ENCODE peak calls at places on chromosomes 16 and 17, in four cellular contexts. C is MM.1S, T is ascending aorta, H is tibial nerve. U is an unnamed sample.
A peak's percentile ranks its signal among the peaks of the same experiment; 100 is the strongest.

GRCh38 chr17:66399441-66399840 is 97.0 kb downstream of the PRKCA start:
- DNase-seq in H (no peak), T (no peak), C (peak; percentile 66), U (no peak)

GRCh38 chr16:25141648-25142047 is 30.1 kb downstream of the LCMT1 start:
- DNase-seq in T (no peak), H (no peak), C (no peak), U (no peak)

GRCh38 chr16:19284207-19284606 is 1.3 kb upstream of the CLEC19A start:
- DNase-seq in C (no peak), H (no peak), T (peak; percentile 17), U (no peak)

GRCh38 chr17:7887482-7888183 is 956 bp upstream of the CHD3 start:
- DNase-seq in H (peak; percentile 89), T (peak; percentile 65), C (peak; percentile 25), U (peak; percentile 92)

GRCh38 chr16:80466024-80466986 is 74.5 kb upstream of the DYNLRB2 start:
- DNase-seq in H (peak; percentile 79), T (no peak), C (peak; percentile 56), U (no peak)

GRCh38 chr17:37124074-37124824 is 175.5 kb downstream of the AATF start:
- DNase-seq in H (no peak), T (no peak), C (no peak), U (no peak)

GRCh38 chr16:83117810-83118209 is 491.0 kb downstream of the CDH13 start:
- DNase-seq in H (no peak), C (no peak), T (no peak), U (no peak)

GRCh38 chr17:48577330-48577945 is 712 bp downstream of the HOXB4 start:
- DNase-seq in C (no peak), T (no peak), H (no peak), U (no peak)

GRCh38 chr17:34451313-34451712 is 88.3 kb upstream of the CCL1 start:
- DNase-seq in H (no peak), C (no peak), T (no peak), U (no peak)

GRCh38 chr16:84302111-84302954 is 7.7 kb downstream of the WFDC1 start:
- DNase-seq in T (no peak), H (no peak), C (no peak), U (no peak)

GRCh38 chr17:72340836-72341235 is 220.0 kb downstream of the SOX9 start:
- DNase-seq in C (no peak), T (no peak), H (no peak), U (no peak)

GRCh38 chr16:12062343-12063003 is 85.9 kb downstream of the SNX29 start:
- DNase-seq in H (peak; percentile 82), C (no peak), T (peak; percentile 89), U (peak; percentile 93)

GRCh38 chr16:10984509-10984908 is 40.1 kb downstream of the CLEC16A start:
- DNase-seq in T (no peak), H (no peak), C (peak; percentile 87), U (no peak)

GRCh38 chr16:20401066-20401465 is 3.5 kb downstream of the PDILT start:
- DNase-seq in C (no peak), H (no peak), T (no peak), U (no peak)

GRCh38 chr16:14036869-14037268 is 34.2 kb upstream of the MRTFB start:
- DNase-seq in C (no peak), H (no peak), T (no peak), U (no peak)

GRCh38 chr17:12438813-12439586 is 226.7 kb upstream of the MYOCD start:
- DNase-seq in T (no peak), C (no peak), H (no peak), U (no peak)

GRCh38 chr17:49223517-49224197 is 6.9 kb downstream of the PHOSPHO1 start:
- DNase-seq in T (no peak), H (peak; percentile 58), C (peak; percentile 42), U (no peak)

GRCh38 chr17:75404223-75404738 is 1.2 kb downstream of the GRB2 start:
- DNase-seq in H (peak; percentile 59), C (peak; percentile 68), T (no peak), U (peak; percentile 75)

GRCh38 chr17:45093444-45094110 is 32.5 kb downstream of the NMT1 start:
- DNase-seq in T (no peak), C (no peak), H (peak; percentile 65), U (no peak)

GRCh38 chr16:19659554-19659953 is 58.5 kb downstream of the KNOP1 start:
- DNase-seq in C (no peak), H (no peak), T (no peak), U (no peak)

GRCh38 chr17:46894476-46895151 is 28.3 kb upstream of the GOSR2 start:
- DNase-seq in C (no peak), H (no peak), T (no peak), U (no peak)

GRCh38 chr17:44792276-44792675 is 33.5 kb downstream of the ADAM11 start:
- DNase-seq in T (no peak), H (no peak), C (no peak), U (peak; percentile 17)

GRCh38 chr17:37844158-37844976 is 79.8 kb upstream of the TBC1D3K start:
- DNase-seq in C (peak; percentile 51), H (peak; percentile 23), T (peak; percentile 18), U (peak; percentile 67)

GRCh38 chr16:50593410-50594139 is 45.4 kb downstream of the NKD1 start:
- DNase-seq in H (no peak), T (no peak), C (no peak), U (no peak)

GRCh38 chr17:46915596-46915995 is 7.4 kb upstream of the GOSR2 start:
- DNase-seq in C (no peak), H (no peak), T (no peak), U (no peak)

GRCh38 chr16:8109510-8110369 is 480.6 kb downstream of the TMEM114 start:
- DNase-seq in H (no peak), T (no peak), C (no peak), U (no peak)

DNA sequence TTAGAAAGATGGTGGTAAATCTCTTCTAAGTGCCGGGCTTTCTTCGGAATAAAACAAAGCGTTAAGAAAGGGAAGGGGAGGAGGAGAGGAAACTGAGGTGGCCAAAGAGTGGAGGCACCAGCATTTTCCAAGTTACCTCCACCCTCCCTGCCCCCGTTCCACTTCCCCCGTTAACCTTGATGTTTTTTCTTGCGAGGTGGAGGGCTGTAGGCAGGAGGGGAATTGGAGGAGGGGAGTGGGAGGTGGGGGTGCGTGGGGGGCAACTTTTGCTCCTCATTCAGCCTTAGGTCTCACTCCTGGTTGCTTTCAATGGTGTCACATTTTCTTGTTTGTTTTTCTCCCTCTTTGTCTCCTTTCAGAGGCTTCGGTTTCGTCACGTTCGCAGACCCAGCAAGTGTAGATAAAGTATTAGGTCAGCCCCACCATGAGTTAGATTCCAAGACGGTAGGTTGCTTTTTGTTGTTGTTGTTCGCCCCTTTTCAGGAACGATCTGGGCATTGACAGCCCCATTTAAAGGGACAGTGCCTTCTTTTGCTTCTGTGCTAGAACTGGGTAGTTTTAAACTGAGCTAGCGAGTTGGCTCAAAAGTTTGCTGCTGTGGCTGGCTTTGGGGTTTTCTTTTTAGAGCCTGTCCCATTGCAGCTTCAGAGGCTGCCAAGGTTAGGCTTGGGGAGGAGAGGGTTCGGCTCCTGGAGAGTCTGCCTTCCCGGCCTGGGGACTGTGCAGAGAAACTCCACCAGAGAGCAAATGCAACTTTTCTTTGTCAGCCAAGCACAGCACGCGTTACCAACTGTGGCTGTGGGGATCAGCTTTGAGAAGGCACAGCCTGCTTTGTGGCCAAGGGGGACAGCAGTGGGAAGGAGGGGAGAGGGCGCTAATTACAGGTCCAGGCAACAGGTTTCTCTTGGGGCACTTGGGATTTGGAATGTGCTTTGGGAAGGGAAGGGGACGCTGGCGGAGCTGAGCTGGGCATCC is 1.9 kb downstream of the MSI2 start:
- DNase-seq in H (no peak), C (no peak), T (no peak), U (no peak)
- H3K27ac ChIP-seq in H (peak overlapping the region; percentile 23), C (peak overlapping the region; percentile 40), T (peak overlapping the region; percentile 1), U (peak overlapping the region; percentile 2)

GRCh38 chr16:58129097-58129936 is at the start of gene CFAP20:
- DNase-seq in T (peak; percentile 94), H (peak; percentile 97), C (peak; percentile 100), U (peak; percentile 99)
- TF ChIP-seq CTCF in T (no peak), H (peak; percentile 37), C (no peak), U (no peak)

DNA sequence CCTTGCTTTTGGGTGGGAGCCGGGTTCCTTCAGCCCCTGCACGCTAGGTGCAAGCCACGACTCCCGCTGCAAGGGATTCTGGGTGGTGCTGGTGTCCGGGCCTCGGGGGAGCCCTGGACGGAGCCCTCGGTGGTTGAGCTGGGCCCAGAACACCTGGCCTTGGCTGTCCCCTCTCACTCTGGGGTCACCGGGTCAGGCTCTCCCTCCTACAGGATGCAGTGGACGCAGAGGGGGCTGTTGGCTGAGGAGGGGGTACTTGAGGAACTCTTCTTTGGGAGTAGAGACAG is 27.9 kb upstream of the SLC38A10 start:
- DNase-seq in T (no peak), H (no peak), C (no peak), U (no peak)
- H3K27ac ChIP-seq in T (no peak overlapping the region), H (no peak overlapping the region), C (no peak overlapping the region), U (no peak overlapping the region)

DNA sequence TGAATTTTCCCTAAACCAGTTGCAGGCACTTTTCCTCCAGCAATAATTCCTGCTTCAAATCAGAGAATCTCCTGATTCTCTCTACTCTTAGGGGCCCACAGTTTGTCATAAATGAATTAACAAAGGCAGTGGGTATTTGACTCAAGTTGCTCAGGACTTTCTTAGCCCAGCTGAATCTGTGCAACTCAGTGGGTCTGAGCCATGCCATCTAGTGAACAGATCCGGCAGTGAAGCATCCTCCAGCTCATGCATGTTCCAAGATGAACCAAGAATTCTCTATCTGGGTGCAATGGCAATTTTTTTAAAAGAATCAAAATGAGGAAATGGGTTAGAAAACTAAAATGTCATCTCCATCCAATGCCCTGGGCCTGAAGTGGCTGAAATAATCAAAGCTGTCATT is 575.2 kb upstream of the CDH11 start:
- DNase-seq in H (no peak), T (no peak), C (no peak), U (no peak)
- TF ChIP-seq CTCF in H (no peak), T (no peak), C (no peak), U (no peak)

GRCh38 chr17:82649501-82650261 is 1.4 kb upstream of the WDR45B start:
- DNase-seq in H (no peak), C (no peak), T (no peak), U (no peak)
- H3K27ac ChIP-seq in H (peak overlapping the region; percentile 78), C (no peak overlapping the region), T (no peak overlapping the region), U (no peak overlapping the region)

GRCh38 chr17:63832014-63832413 is 4.6 kb upstream of the FTSJ3 start:
- DNase-seq in C (no peak), H (no peak), T (no peak), U (peak; percentile 62)

GRCh38 chr17:63833026-63833740 is 5.7 kb upstream of the FTSJ3 start:
- DNase-seq in C (no peak), H (no peak), T (no peak), U (no peak)

GRCh38 chr17:63831505-63831904 is 4.0 kb upstream of the FTSJ3 start:
- DNase-seq in H (no peak), T (no peak), C (no peak), U (no peak)

GRCh38 chr17:63833741-63834373 is 6.4 kb upstream of the FTSJ3 start:
- DNase-seq in C (no peak), T (no peak), H (no peak), U (peak; percentile 31)

DNA sequence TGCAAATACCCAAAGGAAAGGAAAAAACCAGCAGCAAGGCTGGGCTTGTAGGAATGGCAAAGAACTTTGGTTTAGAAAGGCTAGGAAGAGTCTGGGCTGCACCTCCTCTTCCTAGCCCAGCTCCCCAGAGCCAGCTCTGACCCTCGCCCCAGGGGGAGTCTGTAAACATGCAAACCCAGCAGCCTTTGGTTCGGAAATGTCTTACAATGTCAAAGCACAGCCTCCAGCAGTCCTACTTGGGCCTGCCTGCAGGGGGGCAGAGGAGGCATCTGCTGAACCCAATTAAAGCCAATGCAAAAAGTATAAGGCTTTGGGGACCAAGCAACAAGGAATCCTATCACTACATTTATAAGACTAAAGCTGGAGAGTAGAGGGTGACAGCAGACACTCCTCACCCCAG is 5.0 kb upstream of the FTSJ3 start:
- DNase-seq in C (no peak), H (no peak), T (no peak), U (peak; percentile 31)
- TF ChIP-seq CTCF in C (no peak), H (no peak), T (no peak), U (no peak)

GRCh38 chr17:17129466-17129865 is 76.7 kb downstream of the PLD6 start:
- DNase-seq in H (no peak), C (no peak), T (no peak), U (no peak)
- H3K27ac ChIP-seq in H (no peak overlapping the region), C (no peak overlapping the region), T (no peak overlapping the region), U (no peak overlapping the region)